ENCODE peak calls at places on chromosomes 2 and 18, in seven cellular contexts. F is WERI-Rb-1, R is GM23338, J is kidney tubule cell, Y is amniotic stem cell, D is GM10248, V is T-helper 9 cell. C is an unnamed sample.
A peak's percentile ranks its signal among the peaks of the same experiment; 100 is the strongest.

GRCh38 chr2:73640537-73640936 is 1.7 kb downstream of the NAT8 start:
- DNase-seq in V (no peak), F (no peak), Y (no peak), R (no peak), J (no peak), D (no peak), C (no peak)

GRCh38 chr2:162566666-162567065 is 222.7 kb downstream of the GCA start:
- DNase-seq in J (no peak), R (no peak), V (no peak), F (no peak), Y (no peak), D (no peak), C (no peak)

GRCh38 chr18:40380657-40381441 is 1574.2 kb upstream of the PIK3C3 start:
- DNase-seq in D (no peak), F (no peak), Y (peak; percentile 32), J (peak; percentile 70), V (no peak), R (no peak), C (no peak)

GRCh38 chr2:191748050-191748449 is 70.1 kb downstream of the NABP1 start:
- DNase-seq in V (no peak), R (no peak), D (no peak), J (peak; percentile 27), F (no peak), Y (no peak), C (no peak)

GRCh38 chr2:206260427-206261012 is 13.9 kb upstream of the ZDBF2 start:
- DNase-seq in Y (no peak), R (peak; percentile 44), D (no peak), J (peak; percentile 11), F (no peak), V (no peak), C (no peak)

GRCh38 chr2:176446718-176447414 is 177.6 kb downstream of the MTX2 start:
- DNase-seq in R (no peak), V (no peak), J (no peak), Y (no peak), D (no peak), F (no peak), C (no peak)

GRCh38 chr2:74576830-74577229 is 22.3 kb downstream of the DOK1 start:
- DNase-seq in R (no peak), J (no peak), F (no peak), D (no peak), Y (no peak), V (no peak), C (no peak)

GRCh38 chr2:232981356-232981755 is 31.7 kb downstream of the NGEF start:
- DNase-seq in R (no peak), Y (no peak), F (no peak), V (no peak), J (no peak), D (no peak), C (no peak)

GRCh38 chr2:191486584-191487320 is 191.2 kb upstream of the NABP1 start:
- DNase-seq in R (no peak), V (no peak), D (no peak), J (peak; percentile 98), F (no peak), Y (peak; percentile 92), C (no peak)

GRCh38 chr2:45072862-45073237 is 63.6 kb upstream of the SIX2 start:
- DNase-seq in V (no peak), F (no peak), D (no peak), R (no peak), Y (no peak), J (peak; percentile 3), C (no peak)

GRCh38 chr18:79047556-79048244 is 21.5 kb upstream of the ATP9B start:
- DNase-seq in Y (no peak), D (no peak), J (no peak), F (no peak), R (no peak), V (no peak), C (peak; percentile 57)

GRCh38 chr18:9619545-9619944 is 5.2 kb upstream of the PPP4R1 start:
- DNase-seq in V (no peak), Y (no peak), D (no peak), R (no peak), F (no peak), J (peak; percentile 66), C (no peak)

GRCh38 chr2:44747794-44748193 is 193.7 kb upstream of the SIX3 start:
- DNase-seq in R (no peak), J (no peak), F (no peak), D (no peak), V (no peak), Y (no peak), C (no peak)

GRCh38 chr2:228613133-228613532 is 431.6 kb upstream of the SPHKAP start:
- DNase-seq in R (no peak), J (peak; percentile 56), F (no peak), D (no peak), V (no peak), Y (peak; percentile 79), C (no peak)

GRCh38 chr2:127683766-127684165 is 8.4 kb upstream of the LIMS2 start:
- DNase-seq in V (no peak), R (no peak), Y (no peak), J (no peak), F (peak; percentile 38), D (no peak), C (no peak)

GRCh38 chr18:32919799-32920198 is 147.0 kb upstream of the KLHL14 start:
- DNase-seq in Y (no peak), D (peak; percentile 44), V (no peak), R (peak; percentile 92), J (peak; percentile 73), F (peak; percentile 65), C (no peak)

GRCh38 chr2:232300894-232301387 is 77.6 kb upstream of the ALPP start:
- DNase-seq in J (peak; percentile 70), D (no peak), V (no peak), F (no peak), Y (no peak), R (no peak), C (no peak)

GRCh38 chr18:28208268-28208667 is 31.3 kb upstream of the CDH2 start:
- DNase-seq in R (no peak), D (no peak), V (no peak), J (no peak), Y (no peak), F (no peak), C (no peak)

GRCh38 chr2:65638438-65638837 is 206.0 kb upstream of the SPRED2 start:
- DNase-seq in R (peak; percentile 28), D (no peak), V (no peak), Y (no peak), F (no peak), J (no peak), C (no peak)

GRCh38 chr2:69946351-69947077 is 14.9 kb downstream of the ASPRV1 start:
- DNase-seq in V (peak; percentile 20), Y (no peak), D (peak; percentile 66), J (peak; percentile 72), F (no peak), R (no peak), C (no peak)

GRCh38 chr2:94956797-94957391 is 68.6 kb upstream of the MAL start:
- DNase-seq in J (peak; percentile 42), F (peak; percentile 39), V (peak; percentile 12), R (peak; percentile 67), D (peak; percentile 39), Y (peak; percentile 33), C (no peak)

GRCh38 chr2:143974262-143974661 is 545.7 kb downstream of the ZEB2 start:
- DNase-seq in V (no peak), D (no peak), R (no peak), Y (no peak), F (no peak), J (no peak), C (no peak)

GRCh38 chr2:238669581-238670340 is 178.1 kb upstream of the TWIST2 start:
- DNase-seq in J (no peak), F (no peak), R (no peak), Y (no peak), V (no peak), D (no peak), C (no peak)

GRCh38 chr18:50279752-50280151 is 1.6 kb downstream of the MBD1 start:
- DNase-seq in F (no peak), R (no peak), Y (no peak), D (no peak), V (no peak), J (no peak), C (no peak)

GRCh38 chr2:80326214-80326613 is 21.7 kb upstream of the LRRTM1 start:
- DNase-seq in J (peak; percentile 56), R (peak; percentile 64), F (peak; percentile 74), V (no peak), Y (no peak), D (peak; percentile 15), C (no peak)

GRCh38 chr2:106094101-106094860 is 99.8 kb downstream of the UXS1 start:
- DNase-seq in D (no peak), R (no peak), J (no peak), Y (no peak), F (no peak), V (peak; percentile 55), C (no peak)

GRCh38 chr2:240356700-240357640 is 78.5 kb upstream of the GPC1 start:
- DNase-seq in R (no peak), Y (no peak), D (no peak), J (no peak), V (no peak), F (no peak), C (no peak)

GRCh38 chr2:63735263-63735662 is 106.4 kb upstream of the UGP2 start:
- DNase-seq in F (no peak), J (peak; percentile 28), R (no peak), V (no peak), Y (no peak), D (no peak), C (peak; percentile 10)

GRCh38 chr2:32627441-32627900 is 379 bp upstream of the TTC27 start:
- DNase-seq in V (no peak), R (peak; percentile 80), F (peak; percentile 20), D (no peak), Y (no peak), J (peak; percentile 60), C (peak; percentile 73)

GRCh38 chr2:41963661-41964525 is 83.9 kb upstream of the PKDCC start:
- DNase-seq in J (no peak), R (peak; percentile 63), F (no peak), V (no peak), Y (no peak), D (no peak), C (peak; percentile 85)

GRCh38 chr2:45006041-45006941 is 3.0 kb downstream of the SIX2 start:
- DNase-seq in D (no peak), R (peak; percentile 26), F (no peak), J (no peak), Y (no peak), V (no peak), C (no peak)

GRCh38 chr18:69838620-69839411 is 108.9 kb downstream of the CD226 start:
- DNase-seq in F (no peak), V (no peak), R (peak; percentile 81), Y (no peak), J (peak; percentile 4), D (no peak), C (no peak)

GRCh38 chr2:202084265-202084664 is 11.2 kb downstream of the KIAA2012 start:
- DNase-seq in F (no peak), V (no peak), R (peak; percentile 27), Y (no peak), D (no peak), J (no peak), C (no peak)

GRCh38 chr2:227377461-227378351 is 1.4 kb downstream of the TM4SF20 start:
- DNase-seq in F (no peak), V (no peak), Y (no peak), D (no peak), R (peak; percentile 18), J (no peak), C (no peak)

GRCh38 chr2:58896600-58896999 is 655.5 kb upstream of the FANCL start:
- DNase-seq in D (no peak), V (no peak), Y (no peak), F (no peak), R (no peak), J (no peak), C (no peak)

C was measured in adrenal gland.